ENCODE peak calls at places on chromosomes 5 and 9, in four cellular contexts. M is activated effector memory CD4-positive, alpha-beta T cell treated with anti-CD3 and anti-CD28 coated beads, Interleukin-2, amount 50 U/mL, for 16 hours; Z is stomach; R is stimulated activated CD4-positive, alpha-beta T cell treated with anti-CD3 and anti-CD28 coated beads, Interleukin-1b, Interleukin-23, amount 100 ng/mL, for 24 hours. K is an unnamed sample.

GRCh38 chr5:83925321-83925877 is 204.7 kb upstream of the HAPLN1 start:
- DNase-seq in M (no peak), Z (no peak), R (no peak), K (no peak)

GRCh38 chr5:21665525-21665924 is 1187.6 kb downstream of the CDH12 start:
- DNase-seq in M (no peak), Z (no peak), R (no peak), K (no peak)

GRCh38 chr5:149578896-149579295 is 2.4 kb upstream of the ARHGEF37 start:
- DNase-seq in M (no peak), Z (no peak), R (no peak), K (no peak)

GRCh38 chr9:130519927-130520326 is 59.5 kb upstream of the FUBP3 start:
- DNase-seq in M (no peak), Z (no peak), R (no peak), K (no peak)

GRCh38 chr9:14400658-14400995 is 86.7 kb upstream of the NFIB start:
- DNase-seq in M (no peak), Z (peak; percentile 31), R (no peak), K (peak; percentile 52)

GRCh38 chr9:126337690-126338426 is 11.2 kb downstream of the MVB12B start:
- DNase-seq in M (no peak), Z (no peak), R (no peak), K (no peak)

GRCh38 chr9:109408759-109409462 is 88.1 kb upstream of the EPB41L4B start:
- DNase-seq in M (no peak), Z (no peak), R (no peak), K (peak; percentile 38)

GRCh38 chr5:148011407-148012124 is 52.2 kb upstream of the SPINK5 start:
- DNase-seq in M (no peak), Z (no peak), R (no peak), K (no peak)

GRCh38 chr9:92648447-92649406 is 21.2 kb downstream of the IPPK start:
- DNase-seq in M (peak; percentile 50), Z (no peak), R (no peak), K (no peak)

GRCh38 chr9:37350486-37351190 is 71.9 kb upstream of the GRHPR start:
- DNase-seq in M (no peak), Z (no peak), R (no peak), K (no peak)

GRCh38 chr5:6713274-6714181 is at the start of gene TENT4A:
- DNase-seq in M (peak; percentile 78), Z (no peak), R (no peak), K (peak; percentile 44)

GRCh38 chr5:173963867-173964429 is 25.0 kb upstream of the C5orf47 start:
- DNase-seq in M (no peak), Z (no peak), R (no peak), K (no peak)

GRCh38 chr9:137727716-137728115 is 108.9 kb downstream of the EHMT1 start:
- DNase-seq in M (peak; percentile 14), Z (no peak), R (no peak), K (no peak)

GRCh38 chr9:126482361-126483044 is 131.2 kb upstream of the LMX1B start:
- DNase-seq in M (no peak), Z (no peak), R (no peak), K (no peak)

GRCh38 chr9:133889498-133890301 is 102.4 kb downstream of the VAV2 start:
- DNase-seq in M (no peak), Z (no peak), R (no peak), K (no peak)

GRCh38 chr5:176700239-176700847 is 53.1 kb downstream of the TSPAN17 start:
- DNase-seq in M (no peak), Z (no peak), R (no peak), K (no peak)

GRCh38 chr9:134626576-134627416 is 14.8 kb upstream of the COL5A1 start:
- DNase-seq in M (peak; percentile 36), Z (no peak), R (no peak), K (no peak)

K was measured in lung.